ENCODE peak calls at places on chromosomes 12 and 14, in seven cellular contexts. T is activated naive CD4-positive, alpha-beta T cell; W is fibroblast of the aortic adventitia; Q is GM12891; F is upper lobe of right lung; U is EL; P is NCI-H1092 treated with DMSO at 0.1 percent for 48 hours. G is an unnamed sample.

GRCh38 chr12:19848426-19848825 is 409.1 kb downstream of the AEBP2 start:
- DNase-seq in P (no peak), Q (no peak), W (peak; percentile 52), U (no peak), F (no peak), T (no peak), G (no peak)

GRCh38 chr12:102067574-102068258 is 5.9 kb upstream of the WASHC3 start:
- DNase-seq in U (peak; percentile 26), W (peak; percentile 55), T (no peak), Q (no peak), P (no peak), F (no peak), G (no peak)

GRCh38 chr12:13950502-13950901 is 30.9 kb downstream of the GRIN2B start:
- DNase-seq in F (no peak), U (no peak), W (no peak), P (no peak), Q (no peak), T (no peak), G (no peak)

GRCh38 chr12:80196419-80196818 is 97.1 kb downstream of the OTOGL start:
- DNase-seq in P (no peak), F (no peak), T (no peak), W (no peak), Q (no peak), U (no peak), G (peak; percentile 66)

GRCh38 chr14:68922886-68923285 is 56.2 kb downstream of the ACTN1 start:
- DNase-seq in P (no peak), T (no peak), Q (no peak), U (no peak), W (no peak), F (no peak), G (no peak)

GRCh38 chr12:100758083-100758482 is 36.5 kb upstream of the ANO4 start:
- DNase-seq in Q (no peak), T (no peak), F (no peak), W (no peak), U (no peak), P (no peak), G (no peak)

GRCh38 chr12:131093971-131094830 is 140.5 kb downstream of the ADGRD1 start:
- DNase-seq in W (no peak), U (no peak), P (no peak), Q (no peak), F (no peak), T (no peak), G (no peak)

GRCh38 chr12:52032431-52032796 is 18.8 kb upstream of the NR4A1 start:
- DNase-seq in P (peak; percentile 36), U (no peak), Q (no peak), T (no peak), W (peak; percentile 88), F (no peak), G (no peak)

GRCh38 chr12:132874175-132874574 is 13.2 kb downstream of the CHFR start:
- DNase-seq in W (no peak), F (no peak), Q (no peak), P (no peak), U (no peak), T (no peak), G (no peak)

GRCh38 chr12:126481688-126482087 is 1416.5 kb downstream of the AACS start:
- DNase-seq in T (no peak), P (no peak), U (no peak), Q (no peak), F (no peak), W (no peak), G (no peak)

GRCh38 chr12:66189476-66189823 is 436 bp downstream of the IRAK3 start:
- DNase-seq in W (peak; percentile 25), P (peak; percentile 45), Q (no peak), F (no peak), U (no peak), T (no peak), G (peak; percentile 9)

GRCh38 chr12:31031951-31032335 is 41.7 kb upstream of the DDX11 start:
- DNase-seq in F (no peak), P (no peak), Q (no peak), T (no peak), U (no peak), W (no peak), G (no peak)

GRCh38 chr14:99568567-99569560 is 35.1 kb downstream of the CCDC85C start:
- DNase-seq in P (no peak), F (no peak), Q (no peak), T (no peak), U (peak; percentile 83), W (peak; percentile 43), G (no peak)

GRCh38 chr12:48788852-48789775 is at the start of gene ADCY6:
- DNase-seq in F (peak; percentile 92), U (peak; percentile 63), W (peak; percentile 60), Q (no peak), P (peak; percentile 4), T (no peak), G (peak; percentile 43)

GRCh38 chr12:26580619-26581018 is 252.4 kb downstream of the ITPR2 start:
- DNase-seq in Q (no peak), W (no peak), P (no peak), F (no peak), U (no peak), T (no peak), G (no peak)

GRCh38 chr12:13784504-13784903 is 196.9 kb downstream of the GRIN2B start:
- DNase-seq in U (no peak), T (no peak), F (no peak), P (no peak), W (no peak), Q (no peak), G (no peak)

GRCh38 chr12:58877243-58877743 is 43.0 kb downstream of the LRIG3 start:
- DNase-seq in P (peak; percentile 74), U (peak; percentile 88), W (peak; percentile 45), T (no peak), F (no peak), Q (no peak), G (no peak)

GRCh38 chr12:2455410-2455809 is 339.4 kb upstream of the FKBP4 start:
- DNase-seq in F (no peak), P (no peak), Q (no peak), U (no peak), W (no peak), T (no peak), G (no peak)

GRCh38 chr12:46660719-46661118 is 165.1 kb downstream of the SLC38A4 start:
- DNase-seq in F (no peak), P (no peak), U (no peak), W (peak; percentile 84), Q (no peak), T (no peak), G (no peak)

GRCh38 chr14:42112108-42112507 is 505.4 kb downstream of the LRFN5 start:
- DNase-seq in Q (no peak), P (no peak), W (peak; percentile 46), F (no peak), T (no peak), U (no peak), G (no peak)